ENCODE peak calls at places on chromosomes 4 and X, in four cellular contexts. Z, D, A and B are unnamed samples.

GRCh38 chr4:87975466-87975865 is at the start of gene SPP1:
- DNase-seq in Z (no peak), D (no peak), A (no peak), B (peak; percentile 13)

GRCh38 chrX:31266172-31267076 is 194.6 kb upstream of the FTHL17 start:
- DNase-seq in Z (peak; percentile 63), A (peak; percentile 53), D (no peak), B (no peak)

GRCh38 chrX:3516051-3516541 is 169.6 kb upstream of the MXRA5 start:
- DNase-seq in A (no peak), Z (no peak), D (no peak), B (peak; percentile 63)

GRCh38 chr4:37430718-37431416 is 186.3 kb downstream of the NWD2 start:
- DNase-seq in Z (no peak), A (no peak), D (no peak), B (no peak)

GRCh38 chrX:53249387-53250042 is 24.5 kb upstream of the KDM5C start:
- DNase-seq in D (no peak), Z (no peak), A (no peak), B (no peak)

GRCh38 chr4:70613182-70613892 is 15.2 kb upstream of the ENAM start:
- DNase-seq in A (no peak), Z (no peak), D (no peak), B (no peak)

GRCh38 chrX:99001286-99001685 is 1408.8 kb downstream of the PCDH19 start:
- DNase-seq in Z (no peak), D (no peak), A (no peak), B (no peak)

GRCh38 chr4:24561438-24562139 is 22.8 kb downstream of the DHX15 start:
- DNase-seq in A (no peak), Z (no peak), D (no peak), B (no peak)

GRCh38 chr4:84870398-84871163 is 95.9 kb downstream of the WDFY3 start:
- DNase-seq in Z (no peak), D (no peak), A (peak; percentile 94), B (peak; percentile 76)

GRCh38 chrX:104459796-104460195 is 106.2 kb upstream of the IL1RAPL2 start:
- DNase-seq in A (no peak), D (no peak), Z (no peak), B (no peak)
- H3K9me1 ChIP-seq in A (no peaks in the 10 kb centered on the region), D (no peaks in the 10 kb centered on the region), Z (no peaks in the 10 kb centered on the region), B (no peaks in the 10 kb centered on the region)

DNA sequence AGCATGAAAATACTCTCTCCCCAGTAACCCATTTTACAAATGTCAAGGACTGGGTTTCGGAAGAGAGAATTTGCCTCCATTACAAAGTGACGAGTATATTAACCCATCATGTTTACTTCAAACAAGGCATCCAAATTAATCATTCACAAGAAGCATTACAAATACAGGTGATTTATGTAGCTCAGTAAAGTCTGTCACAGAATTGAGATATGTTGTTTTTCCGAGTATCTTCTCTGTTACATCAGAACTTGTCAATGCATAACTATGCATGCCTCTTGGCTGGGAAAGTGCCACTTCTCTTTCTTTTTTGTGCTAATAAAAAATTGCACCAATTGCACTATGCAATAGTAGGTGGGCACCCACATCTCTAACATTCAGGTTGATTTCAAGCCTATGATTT is 158.2 kb downstream of the AREG start:
- DNase-seq in D (no peak), Z (no peak), A (no peak), B (no peak)
- H3K9me1 ChIP-seq in D (no peaks in the 10 kb centered on the region), Z (no peaks in the 10 kb centered on the region), A (no peaks in the 10 kb centered on the region), B (no peaks in the 10 kb centered on the region)

DNA sequence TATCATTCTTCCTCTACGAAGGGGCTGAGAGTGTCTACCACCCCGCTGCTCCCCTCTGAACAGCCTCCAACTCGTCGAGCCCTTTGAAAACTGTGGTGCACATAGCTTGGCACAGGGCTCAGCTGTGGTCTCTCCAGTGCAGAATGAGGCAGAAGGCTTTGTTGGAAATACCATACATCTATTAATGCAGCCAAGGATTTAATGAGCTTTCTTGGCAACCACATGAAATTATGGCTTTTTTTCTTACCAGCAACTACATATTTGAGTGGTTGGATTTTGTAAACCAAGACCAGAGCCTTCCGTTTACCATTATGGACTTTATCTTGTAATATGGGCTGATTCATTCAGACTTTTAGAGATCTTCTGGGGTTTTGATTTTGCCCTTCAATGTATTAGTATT is 61.7 kb upstream of the CBR4 start:
- DNase-seq in Z (no peak), A (no peak), D (no peak), B (peak; percentile 20)
- H3K9me1 ChIP-seq in Z (no peaks in the 10 kb centered on the region), A (no peaks in the 10 kb centered on the region), D (no peaks in the 10 kb centered on the region), B (no peaks in the 10 kb centered on the region)

GRCh38 chr4:4659871-4660651 is 118.2 kb upstream of the STX18 start:
- DNase-seq in A (peak; percentile 69), D (no peak), Z (peak; percentile 66), B (peak; percentile 94)

GRCh38 chr4:4664234-4664633 is 122.4 kb upstream of the STX18 start:
- DNase-seq in A (no peak), D (no peak), Z (no peak), B (no peak)

GRCh38 chr4:4663028-4663427 is 121.2 kb upstream of the STX18 start:
- DNase-seq in D (no peak), A (peak; percentile 7), Z (no peak), B (peak; percentile 64)

GRCh38 chr4:4666187-4666586 is 124.3 kb upstream of the STX18 start:
- DNase-seq in D (no peak), A (no peak), Z (no peak), B (no peak)

DNA sequence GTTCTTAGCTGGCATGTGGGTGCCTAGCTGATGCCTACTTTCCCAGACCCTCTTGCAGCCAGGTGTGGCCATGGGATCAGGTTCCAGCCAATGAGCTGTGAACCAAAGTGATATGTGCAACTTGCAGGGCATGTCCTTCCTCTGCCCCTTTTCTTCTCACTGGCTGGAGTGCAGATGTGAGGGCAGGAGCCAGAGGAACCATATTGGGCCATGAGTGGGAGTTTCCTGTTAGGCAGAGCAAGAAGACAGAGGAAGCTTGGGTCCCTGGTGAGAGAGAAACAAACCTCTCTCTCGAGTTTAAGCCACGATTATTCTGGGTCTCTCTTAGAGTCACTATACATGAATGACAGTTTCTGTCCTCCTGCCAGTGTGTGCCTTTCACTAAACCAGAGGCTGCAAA is 120.4 kb upstream of the STX18 start:
- DNase-seq in A (no peak), D (no peak), Z (no peak), B (no peak)
- H3K9me1 ChIP-seq in A (no peaks in the 10 kb centered on the region), D (no peaks in the 10 kb centered on the region), Z (no peaks in the 10 kb centered on the region), B (peaks cover 10% of the 10 kb centered on the region)

GRCh38 chrX:10282490-10282889 is 125.7 kb downstream of the CLCN4 start:
- DNase-seq in D (no peak), A (no peak), Z (no peak), B (no peak)

GRCh38 chrX:10288400-10288799 is 131.6 kb downstream of the CLCN4 start:
- DNase-seq in Z (no peak), D (no peak), A (no peak), B (peak; percentile 13)

DNA sequence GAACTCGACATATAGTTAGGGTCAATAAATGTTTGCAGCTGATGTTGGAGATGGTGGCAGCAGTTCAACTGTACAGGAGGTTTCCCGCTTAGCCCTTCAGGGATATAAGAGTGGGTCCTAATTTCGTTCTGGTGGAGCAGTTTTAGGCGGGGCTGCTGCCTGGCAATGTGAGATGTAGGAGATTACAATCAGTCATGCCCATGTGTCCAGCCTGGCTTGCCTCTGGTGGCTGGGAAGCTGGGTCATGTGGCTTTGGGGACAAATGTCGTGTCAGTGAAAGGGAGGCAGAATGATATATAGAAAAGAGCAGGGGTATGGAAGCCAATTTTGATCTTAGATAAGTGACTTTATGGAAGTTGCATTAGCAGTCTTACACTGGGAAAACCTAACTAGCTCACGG is 129.4 kb downstream of the CLCN4 start:
- DNase-seq in A (no peak), D (no peak), Z (no peak), B (no peak)
- H3K9me1 ChIP-seq in A (no peaks in the 10 kb centered on the region), D (no peaks in the 10 kb centered on the region), Z (no peaks in the 10 kb centered on the region), B (no peaks in the 10 kb centered on the region)

GRCh38 chrX:136347706-136348105 is 46.9 kb downstream of the ADGRG4 start:
- DNase-seq in Z (no peak), D (no peak), A (no peak), B (no peak)

GRCh38 chrX:136346506-136346905 is 45.7 kb downstream of the ADGRG4 start:
- DNase-seq in A (no peak), D (no peak), Z (no peak), B (no peak)

GRCh38 chrX:136339702-136340101 is 38.9 kb downstream of the ADGRG4 start:
- DNase-seq in A (no peak), Z (no peak), D (no peak), B (no peak)

DNA sequence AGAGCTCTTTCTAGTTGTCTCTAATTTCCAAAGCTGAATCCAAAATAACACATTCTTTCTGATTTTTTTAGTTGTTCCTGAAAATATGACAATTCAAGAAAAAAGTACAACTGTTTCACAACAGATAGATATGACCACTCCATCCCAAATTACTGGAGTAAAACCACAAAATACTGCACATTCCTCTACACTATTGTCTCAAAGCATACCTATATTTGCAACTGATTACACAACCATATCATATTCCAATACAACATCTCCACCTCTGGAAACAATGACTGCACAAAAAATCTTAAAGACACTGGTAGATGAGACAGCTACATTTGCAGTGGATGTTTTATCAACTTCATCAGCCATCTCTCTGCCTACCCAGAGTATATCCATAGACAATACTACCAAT is 43.6 kb downstream of the ADGRG4 start:
- DNase-seq in Z (no peak), D (no peak), A (no peak), B (no peak)
- H3K9me1 ChIP-seq in Z (no peaks in the 10 kb centered on the region), D (no peaks in the 10 kb centered on the region), A (no peaks in the 10 kb centered on the region), B (no peaks in the 10 kb centered on the region)

GRCh38 chr4:5118091-5118786 is 67.0 kb downstream of the STK32B start:
- DNase-seq in A (no peak), Z (no peak), D (no peak), B (no peak)
- H3K9me1 ChIP-seq in A (no peaks in the 10 kb centered on the region), Z (no peaks in the 10 kb centered on the region), D (no peaks in the 10 kb centered on the region), B (peaks cover 12% of the 10 kb centered on the region)

DNA sequence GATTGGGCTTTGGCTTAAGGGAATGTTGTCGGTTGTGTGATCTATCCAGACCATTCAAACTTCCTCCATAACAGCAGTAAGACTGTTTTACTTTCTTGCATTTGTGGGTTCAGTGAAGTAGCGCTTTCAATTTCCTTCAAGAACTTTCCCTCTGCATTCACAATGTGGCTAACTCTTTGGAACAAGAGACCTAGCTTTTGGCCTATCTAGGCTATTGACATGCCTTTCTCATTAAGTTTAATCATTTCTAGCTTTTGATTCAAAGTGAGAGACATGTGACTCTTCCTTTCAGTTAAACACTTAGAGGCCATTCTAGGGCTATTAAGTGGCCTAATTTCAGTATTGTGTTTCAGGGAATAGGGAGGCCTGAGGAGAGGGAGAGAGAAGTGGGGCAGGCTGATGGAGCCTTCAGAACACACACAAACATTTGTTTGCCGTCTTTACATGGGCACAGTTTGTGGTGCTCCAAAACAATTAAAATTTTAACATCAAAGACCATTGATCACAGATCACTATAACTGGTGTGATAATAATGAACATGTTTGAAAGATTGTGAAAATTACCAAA is 34.1 kb downstream of the ADH5 start:
- DNase-seq in Z (no peak), A (no peak), D (no peak), B (no peak)
- H3K9me1 ChIP-seq in Z (no peaks in the 10 kb centered on the region), A (no peaks in the 10 kb centered on the region), D (no peaks in the 10 kb centered on the region), B (no peaks in the 10 kb centered on the region)